ENCODE peak calls at places on chromosomes 13 and 19, in seven cellular contexts. M is AG09319; J is activated CD4-positive, alpha-beta T cell treated with anti-CD3 and anti-CD28 coated beads for 48 hours; U is A172; W is brain pericyte; Z is NCI-H524 treated with DMSO at 0.1 percent for 48 hours; B is activated gamma-delta T cell treated with Interleukin-2 at 50 U/mL for 16 hours. A is an unnamed sample.

GRCh38 chr13:26074706-26075105 is 22.9 kb upstream of the SHISA2 start:
- DNase-seq in J (no peak), U (peak; percentile 63), Z (no peak), M (peak; percentile 15), W (no peak), B (no peak), A (no peak)

GRCh38 chr13:40384976-40385857 is 281.2 kb downstream of the FOXO1 start:
- DNase-seq in U (no peak), W (no peak), Z (no peak), M (no peak), J (no peak), B (no peak), A (no peak)

GRCh38 chr13:23450340-23451046 is 17.0 kb upstream of the SACS start:
- DNase-seq in W (no peak), J (no peak), Z (peak; percentile 99), B (no peak), M (no peak), U (no peak), A (no peak)

GRCh38 chr19:13761423-13761822 is 2.9 kb upstream of the MRI1 start:
- DNase-seq in W (no peak), Z (no peak), J (no peak), U (no peak), M (no peak), B (no peak), A (no peak)

GRCh38 chr13:48890386-48890785 is 85.3 kb upstream of the FNDC3A start:
- DNase-seq in W (no peak), U (no peak), J (no peak), B (no peak), M (no peak), Z (no peak), A (no peak)

GRCh38 chr19:51651216-51651846 is 4.7 kb upstream of the SIGLEC14 start:
- DNase-seq in W (no peak), M (no peak), U (no peak), Z (no peak), J (no peak), B (no peak), A (no peak)

GRCh38 chr13:31894931-31895330 is 136.6 kb upstream of the FRY start:
- DNase-seq in J (no peak), M (no peak), B (no peak), W (no peak), U (no peak), Z (no peak), A (no peak)

GRCh38 chr13:106589716-106590115 is 21.8 kb upstream of the ARGLU1 start:
- DNase-seq in J (no peak), B (no peak), Z (no peak), U (no peak), W (peak; percentile 73), M (no peak), A (no peak)

GRCh38 chr13:104206450-104207044 is 1140.3 kb upstream of the SLC10A2 start:
- DNase-seq in B (no peak), U (no peak), J (no peak), W (no peak), M (no peak), Z (no peak), A (no peak)

GRCh38 chr19:7921302-7921954 is 1.3 kb downstream of the SNAPC2 start:
- DNase-seq in M (no peak), J (no peak), U (no peak), B (no peak), W (no peak), Z (no peak), A (no peak)

GRCh38 chr13:25084101-25084500 is 11.8 kb upstream of the PABPC3 start:
- DNase-seq in M (no peak), W (no peak), Z (no peak), B (no peak), J (no peak), U (no peak), A (no peak)

GRCh38 chr13:107427531-107427930 is 787.8 kb downstream of the LIG4 start:
- DNase-seq in Z (no peak), U (no peak), J (no peak), W (no peak), M (no peak), B (no peak), A (no peak)

GRCh38 chr13:59478908-59479307 is 684.8 kb downstream of the DIAPH3 start:
- DNase-seq in B (no peak), M (no peak), J (no peak), W (no peak), Z (no peak), U (no peak), A (no peak)

GRCh38 chr13:75180805-75181455 is 301.0 kb downstream of the TBC1D4 start:
- DNase-seq in M (no peak), W (no peak), Z (no peak), B (no peak), J (no peak), U (peak; percentile 67), A (no peak)

GRCh38 chr13:28494537-28494860 is 429 bp downstream of the FLT1 start:
- DNase-seq in J (peak; percentile 19), M (no peak), U (no peak), W (no peak), Z (no peak), B (no peak), A (no peak)

GRCh38 chr13:42696191-42696590 is 85.2 kb upstream of the FAM216B start:
- DNase-seq in Z (no peak), J (no peak), U (peak; percentile 8), W (no peak), B (no peak), M (no peak), A (no peak)

GRCh38 chr13:51770681-51771417 is 33.1 kb downstream of the DHRS12 start:
- DNase-seq in Z (no peak), B (no peak), J (no peak), M (no peak), W (no peak), U (no peak), A (no peak)

GRCh38 chr19:29384676-29385075 is 141.1 kb upstream of the VSTM2B start:
- DNase-seq in Z (no peak), U (no peak), J (no peak), W (no peak), B (no peak), M (no peak), A (peak; percentile 9)

GRCh38 chr13:105979586-105979985 is 555.9 kb downstream of the EFNB2 start:
- DNase-seq in Z (no peak), M (no peak), W (no peak), J (no peak), B (no peak), U (peak; percentile 1), A (no peak)

GRCh38 chr19:30878456-30878855 is 470.8 kb downstream of the TSHZ3 start:
- DNase-seq in U (no peak), J (no peak), Z (no peak), B (no peak), W (no peak), M (no peak), A (no peak)

GRCh38 chr19:47423203-47423882 is 4.0 kb upstream of the MEIS3 start:
- DNase-seq in M (no peak), Z (no peak), B (no peak), W (no peak), J (no peak), U (no peak), A (no peak)

GRCh38 chr19:29285878-29286277 is 72.9 kb upstream of the UQCRFS1 start:
- DNase-seq in B (no peak), J (no peak), U (peak; percentile 18), M (no peak), Z (no peak), W (no peak), A (no peak)

GRCh38 chr13:100339411-100339935 is 249.1 kb downstream of the GGACT start:
- DNase-seq in M (no peak), W (peak; percentile 86), U (no peak), Z (no peak), B (no peak), J (no peak), A (no peak)

GRCh38 chr13:54379461-54379860 is 1350.8 kb downstream of the OLFM4 start:
- DNase-seq in B (no peak), M (no peak), U (no peak), Z (no peak), J (no peak), W (no peak), A (no peak)

GRCh38 chr13:90498816-90499215 is 848.7 kb upstream of the MIR17HG start:
- DNase-seq in U (no peak), J (no peak), Z (no peak), M (no peak), W (no peak), B (no peak), A (no peak)

GRCh38 chr19:11692127-11692790 is 46.5 kb downstream of the ZNF823 start:
- DNase-seq in W (no peak), Z (no peak), U (no peak), J (peak; percentile 12), B (no peak), M (no peak), A (no peak)

GRCh38 chr13:113207890-113208423 is 512 bp downstream of the PCID2 start:
- DNase-seq in B (no peak), J (peak; percentile 24), M (no peak), W (no peak), U (no peak), Z (no peak), A (no peak)